ENCODE peak calls at places on chromosomes 16 and 17, in nine cellular contexts. B, G, Z, N, T, H, O, V and X are unnamed samples.

GRCh38 chr17:6177941-6178694 is 107.9 kb downstream of the WSCD1 start:
- DNase-seq in T (no peak), N (no peak), G (no peak), V (no peak), H (no peak), B (no peak), Z (no peak), O (no peak), X (no peak)

GRCh38 chr16:12186774-12187335 is 210.3 kb downstream of the SNX29 start:
- DNase-seq in O (no peak), B (no peak), G (peak; percentile 16), Z (no peak), H (peak; percentile 55), T (no peak), V (no peak), N (no peak), X (peak; percentile 45)

GRCh38 chr16:56279914-56280313 is 88.6 kb downstream of the GNAO1 start:
- DNase-seq in O (no peak), B (no peak), G (no peak), N (no peak), Z (no peak), T (no peak), H (no peak), V (no peak), X (no peak)

GRCh38 chr17:39926588-39927100 is 757 bp downstream of the ORMDL3 start:
- DNase-seq in Z (peak; percentile 75), B (peak; percentile 18), N (peak; percentile 41), T (peak; percentile 48), G (no peak), V (peak; percentile 36), H (peak; percentile 16), O (peak; percentile 39), X (peak; percentile 63)

GRCh38 chr17:51751072-51751471 is 407.4 kb downstream of the CA10 start:
- DNase-seq in Z (no peak), N (no peak), T (no peak), O (no peak), G (no peak), H (no peak), V (no peak), B (no peak), X (no peak)

GRCh38 chr17:63082273-63082861 is 116.3 kb downstream of the TANC2 start:
- DNase-seq in N (no peak), T (peak; percentile 75), H (peak; percentile 59), G (peak; percentile 26), V (no peak), O (no peak), B (peak; percentile 36), Z (no peak), X (peak; percentile 9)

GRCh38 chr17:48001187-48001586 is 30.3 kb downstream of the CDK5RAP3 start:
- DNase-seq in G (no peak), Z (no peak), T (no peak), V (no peak), N (no peak), O (no peak), H (no peak), B (peak; percentile 25), X (no peak)

GRCh38 chr16:75620326-75621169 is 2.5 kb downstream of the ADAT1 start:
- DNase-seq in N (no peak), Z (no peak), O (peak; percentile 37), G (no peak), T (no peak), B (no peak), V (no peak), H (no peak), X (no peak)

GRCh38 chr17:61431594-61432311 is 20.5 kb upstream of the TBX4 start:
- DNase-seq in Z (no peak), B (peak; percentile 27), O (no peak), N (no peak), V (no peak), G (peak; percentile 69), H (peak; percentile 58), T (peak; percentile 32), X (peak; percentile 77)

GRCh38 chr16:70522216-70523000 is 946 bp downstream of the COG4 start:
- DNase-seq in V (no peak), T (no peak), H (no peak), O (no peak), Z (no peak), G (no peak), B (no peak), N (no peak), X (no peak)

GRCh38 chr17:60659156-60659555 is 18.5 kb upstream of the BCAS3 start:
- DNase-seq in B (no peak), G (no peak), H (no peak), T (no peak), N (no peak), V (no peak), O (no peak), Z (no peak), X (no peak)

GRCh38 chr16:12900599-12901203 is 697 bp upstream of the SHISA9 start:
- DNase-seq in Z (no peak), N (no peak), G (no peak), O (no peak), B (no peak), H (no peak), V (no peak), T (no peak), X (no peak)

GRCh38 chr16:27431773-27432599 is 30.0 kb downstream of the IL21R start:
- DNase-seq in H (no peak), V (peak; percentile 10), B (peak; percentile 27), O (no peak), T (no peak), N (peak; percentile 1), G (no peak), Z (peak; percentile 31), X (peak; percentile 43)

GRCh38 chr17:40617678-40618240 is 29.9 kb downstream of the SMARCE1 start:
- DNase-seq in T (no peak), V (no peak), Z (no peak), B (no peak), G (no peak), O (no peak), H (no peak), N (no peak), X (no peak)

GRCh38 chr16:17885659-17886200 is 415.0 kb upstream of the XYLT1 start:
- DNase-seq in O (no peak), G (no peak), T (no peak), B (peak; percentile 38), Z (no peak), V (no peak), H (no peak), N (no peak), X (no peak)

GRCh38 chr17:77323413-77324171 is 182.8 kb downstream of the SEC14L1 start:
- DNase-seq in T (peak; percentile 77), Z (no peak), H (peak; percentile 57), V (peak; percentile 29), G (peak; percentile 72), O (no peak), N (no peak), B (peak; percentile 62), X (peak; percentile 57)

GRCh38 chr16:20072524-20073202 is 1.0 kb downstream of the GPR139 start:
- DNase-seq in V (no peak), O (no peak), G (no peak), B (no peak), T (no peak), H (no peak), Z (no peak), N (no peak), X (no peak)

GRCh38 chr17:6070895-6071511 is 824 bp downstream of the WSCD1 start:
- DNase-seq in V (peak; percentile 27), H (peak; percentile 15), B (no peak), O (no peak), Z (no peak), N (peak; percentile 29), T (no peak), G (peak; percentile 23), X (peak; percentile 70)

GRCh38 chr16:15949210-15950166 is at the start of gene ABCC1:
- DNase-seq in H (no peak), V (peak; percentile 52), T (no peak), Z (no peak), N (peak; percentile 23), O (peak; percentile 16), B (peak; percentile 26), G (peak; percentile 65), X (peak; percentile 23)

GRCh38 chr17:36592316-36592710 is 634 bp downstream of the DHRS11 start:
- DNase-seq in T (no peak), B (peak; percentile 28), G (no peak), N (no peak), O (no peak), V (peak; percentile 32), Z (no peak), H (no peak), X (no peak)

GRCh38 chr16:68131813-68132706 is 46.9 kb downstream of the NFATC3 start:
- DNase-seq in B (no peak), V (no peak), T (no peak), O (no peak), Z (no peak), H (no peak), N (no peak), G (no peak), X (no peak)
- TF ChIP-seq CTCF in B (no peak), V (no peak), T (no peak), O (no peak), Z (no peak), H (no peak), N (no peak), G (no peak), X (no peak)

GRCh38 chr16:3691778-3692177 is 25.5 kb downstream of the TRAP1 start:
- DNase-seq in T (no peak), O (no peak), N (no peak), G (no peak), H (no peak), Z (no peak), V (no peak), B (no peak), X (peak; percentile 21)
- H3K4me3 ChIP-seq in T (no peak overlapping the region), O (no peak overlapping the region), N (no peak overlapping the region), G (no peak overlapping the region), H (no peak overlapping the region), Z (no peak overlapping the region), V (no peak overlapping the region), B (no peak overlapping the region), X (no peak overlapping the region)

GRCh38 chr16:81266680-81267095 is 28.2 kb downstream of the BCO1 start:
- DNase-seq in H (no peak), T (no peak), V (no peak), B (peak; percentile 36), Z (no peak), G (no peak), O (no peak), N (no peak), X (no peak)
- TF ChIP-seq CTCF in H (no peak), T (no peak), V (no peak), B (no peak), Z (no peak), G (no peak), O (no peak), N (no peak), X (no peak)

DNA sequence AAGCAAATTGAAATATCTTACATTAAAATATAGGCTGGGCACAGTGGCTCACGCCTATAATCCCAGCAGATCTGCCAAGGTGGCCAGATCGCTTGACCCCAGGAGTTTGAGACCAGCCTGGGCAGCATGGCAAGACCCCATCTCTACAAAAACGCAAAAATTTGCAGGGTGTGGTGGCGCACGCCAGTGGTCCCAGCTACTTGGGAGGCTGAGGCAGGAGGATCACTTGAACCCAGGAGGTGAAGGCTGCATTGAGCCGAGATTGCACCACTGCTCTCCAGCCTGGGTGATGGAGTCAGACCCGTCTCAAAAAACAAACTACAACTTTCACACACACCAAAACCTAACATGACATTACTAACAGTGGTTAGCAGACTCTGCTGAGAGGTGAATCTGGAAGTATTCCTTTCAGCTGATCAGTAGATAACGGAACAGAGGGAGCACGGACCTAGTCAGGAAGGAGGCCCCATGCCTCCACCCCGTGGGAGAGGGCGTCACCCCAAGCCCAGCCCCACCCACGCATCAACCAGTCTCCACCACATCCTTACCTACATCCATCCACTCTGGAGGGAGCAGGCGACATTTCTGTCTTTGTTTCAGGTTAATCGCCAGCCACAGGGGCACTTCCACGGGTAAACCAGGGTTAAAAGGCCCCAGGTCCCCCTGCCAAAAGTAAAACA is 1.7 kb downstream of the GINS2 start:
- DNase-seq in G (no peak), H (no peak), O (no peak), N (no peak), V (no peak), B (no peak), Z (no peak), T (no peak), X (no peak)
- H3K4me3 ChIP-seq in G (no peak overlapping the region), H (no peak overlapping the region), O (no peak overlapping the region), N (no peak overlapping the region), V (no peak overlapping the region), B (no peak overlapping the region), Z (no peak overlapping the region), T (no peak overlapping the region), X (no peak overlapping the region)